ENCODE peak calls at places on chromosomes 11 and 22, in seven cellular contexts. F, H, I, J, Z, U and R are unnamed samples.

GRCh38 chr11:124198852-124199389 is 15.8 kb downstream of the OR10D3 start:
- DNase-seq in J (no peak), U (no peak), I (no peak), Z (no peak), H (no peak), F (no peak), R (no peak)

GRCh38 chr11:70505761-70506657 is 107.7 kb downstream of the CTTN start:
- DNase-seq in J (no peak), U (no peak), F (no peak), H (no peak), Z (no peak), I (no peak), R (no peak)

GRCh38 chr11:125091247-125091876 is 20.1 kb downstream of the TMEM218 start:
- DNase-seq in U (peak), I (no peak), J (no peak), H (no peak), Z (no peak), F (peak), R (no peak)

GRCh38 chr11:12402691-12403120 is 25.3 kb downstream of the PARVA start:
- DNase-seq in I (no peak), U (no peak), H (no peak), Z (no peak), J (no peak), F (no peak), R (no peak)

GRCh38 chr11:67270256-67271211 is 4.3 kb downstream of the GRK2 start:
- DNase-seq in Z (no peak), F (peak), U (no peak), H (peak), I (no peak), J (no peak), R (no peak)

GRCh38 chr11:47391711-47392432 is 13.5 kb upstream of the SPI1 start:
- DNase-seq in I (no peak), F (no peak), Z (no peak), H (no peak), J (no peak), U (no peak), R (no peak)

GRCh38 chr22:22603470-22603947 is 40.9 kb upstream of the GGTLC2 start:
- DNase-seq in U (no peak), J (no peak), I (no peak), F (no peak), H (no peak), Z (no peak), R (no peak)

GRCh38 chr22:37546436-37547248 is 13.6 kb upstream of the CDC42EP1 start:
- DNase-seq in U (no peak), I (no peak), F (peak), Z (no peak), H (no peak), J (no peak), R (no peak)

GRCh38 chr11:105935791-105936190 is 86.2 kb downstream of the MSANTD4 start:
- DNase-seq in J (no peak), H (no peak), F (no peak), I (peak), Z (no peak), U (no peak), R (no peak)

GRCh38 chr22:48146426-48146825 is 1384.0 kb downstream of the TBC1D22A start:
- DNase-seq in I (no peak), Z (no peak), U (no peak), H (no peak), F (no peak), J (no peak), R (no peak)